ENCODE peak calls at places on chromosomes 2 and 18, in five cellular contexts. One of them, this sample, is unnamed.

GRCh38 chr18:57004366-57005121 is 142.3 kb upstream of the BOD1L2 start:
- DNase-seq in thoracic aorta: no peak
- DNase-seq in Caco-2: no peak
- DNase-seq in left lung: no peak
- DNase-seq in endothelial cell of umbilical vein: peak; percentile 82
- DNase-seq in this sample: no peak

GRCh38 chr2:157172239-157172638 is 85.3 kb upstream of the GALNT5 start:
- DNase-seq in thoracic aorta: no peak
- DNase-seq in Caco-2: no peak
- DNase-seq in left lung: no peak
- DNase-seq in endothelial cell of umbilical vein: no peak
- DNase-seq in this sample: no peak

GRCh38 chr2:24919977-24920812 is at the start of gene ADCY3:
- DNase-seq in thoracic aorta: no peak
- DNase-seq in Caco-2: peak; percentile 65
- DNase-seq in left lung: peak; percentile 85
- DNase-seq in endothelial cell of umbilical vein: no peak
- DNase-seq in this sample: peak; percentile 36

GRCh38 chr2:1518501-1518821 is 105.2 kb downstream of the TPO start:
- DNase-seq in thoracic aorta: no peak
- DNase-seq in Caco-2: no peak
- DNase-seq in left lung: no peak
- DNase-seq in endothelial cell of umbilical vein: no peak
- DNase-seq in this sample: no peak

GRCh38 chr2:102290594-102290993 is 20.8 kb upstream of the IL1RL1 start:
- DNase-seq in thoracic aorta: no peak
- DNase-seq in Caco-2: no peak
- DNase-seq in left lung: no peak
- DNase-seq in endothelial cell of umbilical vein: no peak
- DNase-seq in this sample: no peak

GRCh38 chr18:32714571-32715148 is 58.2 kb downstream of the KLHL14 start:
- DNase-seq in thoracic aorta: no peak
- DNase-seq in Caco-2: peak; percentile 31
- DNase-seq in left lung: no peak
- DNase-seq in endothelial cell of umbilical vein: peak; percentile 81
- DNase-seq in this sample: peak; percentile 66

GRCh38 chr18:50004013-50004412 is 190.7 kb upstream of the ACAA2 start:
- DNase-seq in thoracic aorta: no peak
- DNase-seq in Caco-2: no peak
- DNase-seq in left lung: no peak
- DNase-seq in endothelial cell of umbilical vein: no peak
- DNase-seq in this sample: no peak

GRCh38 chr2:106057206-106057605 is 136.9 kb downstream of the UXS1 start:
- DNase-seq in thoracic aorta: no peak
- DNase-seq in Caco-2: no peak
- DNase-seq in left lung: no peak
- DNase-seq in endothelial cell of umbilical vein: no peak
- DNase-seq in this sample: no peak

GRCh38 chr18:49617846-49618245 is 56.0 kb downstream of the LIPG start:
- DNase-seq in thoracic aorta: no peak
- DNase-seq in Caco-2: no peak
- DNase-seq in left lung: no peak
- DNase-seq in endothelial cell of umbilical vein: no peak
- DNase-seq in this sample: no peak

GRCh38 chr2:204260906-204261305 is 284.4 kb upstream of the PARD3B start:
- DNase-seq in thoracic aorta: no peak
- DNase-seq in Caco-2: no peak
- DNase-seq in left lung: no peak
- DNase-seq in endothelial cell of umbilical vein: no peak
- DNase-seq in this sample: no peak

GRCh38 chr2:197700960-197701359 is 4.2 kb upstream of the MARS2 start:
- DNase-seq in thoracic aorta: no peak
- DNase-seq in Caco-2: no peak
- DNase-seq in left lung: no peak
- DNase-seq in endothelial cell of umbilical vein: no peak
- DNase-seq in this sample: no peak

GRCh38 chr2:43127208-43127940 is 99.0 kb downstream of the ZFP36L2 start:
- DNase-seq in thoracic aorta: no peak
- DNase-seq in Caco-2: peak; percentile 72
- DNase-seq in left lung: peak; percentile 97
- DNase-seq in endothelial cell of umbilical vein: no peak
- DNase-seq in this sample: peak; percentile 87

GRCh38 chr18:40685241-40685640 is 1269.8 kb upstream of the PIK3C3 start:
- DNase-seq in thoracic aorta: no peak
- DNase-seq in Caco-2: no peak
- DNase-seq in left lung: no peak
- DNase-seq in endothelial cell of umbilical vein: no peak
- DNase-seq in this sample: no peak

GRCh38 chr2:234025475-234025874 is 25.0 kb upstream of the SPP2 start:
- DNase-seq in thoracic aorta: no peak
- DNase-seq in Caco-2: no peak
- DNase-seq in left lung: no peak
- DNase-seq in endothelial cell of umbilical vein: no peak
- DNase-seq in this sample: no peak

GRCh38 chr18:47983946-47984345 is 53.5 kb upstream of the SMAD2 start:
- DNase-seq in thoracic aorta: no peak
- DNase-seq in Caco-2: no peak
- DNase-seq in left lung: no peak
- DNase-seq in endothelial cell of umbilical vein: no peak
- DNase-seq in this sample: no peak

GRCh38 chr2:176093145-176093888 is 796 bp downstream of the HOXD13 start:
- DNase-seq in thoracic aorta: no peak
- DNase-seq in Caco-2: no peak
- DNase-seq in left lung: peak; percentile 75
- DNase-seq in endothelial cell of umbilical vein: no peak
- DNase-seq in this sample: peak; percentile 48

GRCh38 chr2:230868947-230869690 is 4.4 kb downstream of the ITM2C start:
- DNase-seq in thoracic aorta: no peak
- DNase-seq in Caco-2: no peak
- DNase-seq in left lung: peak; percentile 43
- DNase-seq in endothelial cell of umbilical vein: no peak
- DNase-seq in this sample: no peak

GRCh38 chr2:112121682-112122254 is 16.4 kb upstream of the FBLN7 start:
- DNase-seq in thoracic aorta: no peak
- DNase-seq in Caco-2: peak; percentile 53
- DNase-seq in left lung: no peak
- DNase-seq in endothelial cell of umbilical vein: peak; percentile 77
- DNase-seq in this sample: peak; percentile 34

GRCh38 chr2:238389985-238390682 is 36.6 kb upstream of the ASB1 start:
- DNase-seq in thoracic aorta: no peak
- DNase-seq in Caco-2: no peak
- DNase-seq in left lung: no peak
- DNase-seq in endothelial cell of umbilical vein: peak; percentile 60
- DNase-seq in this sample: no peak

GRCh38 chr2:237324446-237325236 is 89.3 kb downstream of the COL6A3 start:
- DNase-seq in thoracic aorta: no peak
- DNase-seq in Caco-2: no peak
- DNase-seq in left lung: no peak
- DNase-seq in endothelial cell of umbilical vein: no peak
- DNase-seq in this sample: no peak
- H3K4me1 ChIP-seq in thoracic aorta: peaks cover 29% of the 10 kb centered on the region
- H3K4me1 ChIP-seq in Caco-2: no peaks in the 10 kb centered on the region
- H3K4me1 ChIP-seq in left lung: peaks cover 6% of the 10 kb centered on the region
- H3K4me1 ChIP-seq in endothelial cell of umbilical vein: no peaks in the 10 kb centered on the region
- H3K4me1 ChIP-seq in this sample: no peaks in the 10 kb centered on the region

GRCh38 chr2:240820607-240821428 is 799 bp upstream of the KIF1A start:
- DNase-seq in thoracic aorta: no peak
- DNase-seq in Caco-2: peak; percentile 42
- DNase-seq in left lung: peak; percentile 67
- DNase-seq in endothelial cell of umbilical vein: no peak
- DNase-seq in this sample: peak; percentile 68

GRCh38 chr2:240820014-240820606 is at the start of gene KIF1A:
- DNase-seq in thoracic aorta: no peak
- DNase-seq in Caco-2: peak; percentile 79
- DNase-seq in left lung: peak; percentile 71
- DNase-seq in endothelial cell of umbilical vein: no peak
- DNase-seq in this sample: peak; percentile 72

GRCh38 chr2:240818543-240819403 is 1.2 kb downstream of the KIF1A start:
- DNase-seq in thoracic aorta: no peak
- DNase-seq in Caco-2: no peak
- DNase-seq in left lung: peak; percentile 72
- DNase-seq in endothelial cell of umbilical vein: no peak
- DNase-seq in this sample: no peak

GRCh38 chr2:240818293-240818542 is 1.8 kb downstream of the KIF1A start:
- DNase-seq in thoracic aorta: no peak
- DNase-seq in Caco-2: no peak
- DNase-seq in left lung: no peak
- DNase-seq in endothelial cell of umbilical vein: no peak
- DNase-seq in this sample: no peak

GRCh38 chr2:240819404-240820013 is 510 bp downstream of the KIF1A start:
- DNase-seq in thoracic aorta: no peak
- DNase-seq in Caco-2: peak; percentile 30
- DNase-seq in left lung: no peak
- DNase-seq in endothelial cell of umbilical vein: no peak
- DNase-seq in this sample: peak; percentile 68
- H3K4me3 ChIP-seq in thoracic aorta: peak overlapping the region; percentile 57
- H3K4me3 ChIP-seq in Caco-2: peak overlapping the region; percentile 25
- H3K4me3 ChIP-seq in left lung: no peak overlapping the region
- H3K4me3 ChIP-seq in endothelial cell of umbilical vein: no peak overlapping the region
- H3K4me3 ChIP-seq in this sample: peak overlapping the region; percentile 90

GRCh38 chr2:4866198-4866597 is 826.0 kb upstream of the SOX11 start:
- DNase-seq in thoracic aorta: no peak
- DNase-seq in Caco-2: no peak
- DNase-seq in left lung: no peak
- DNase-seq in endothelial cell of umbilical vein: no peak
- DNase-seq in this sample: no peak

GRCh38 chr2:4873328-4873727 is 818.9 kb upstream of the SOX11 start:
- DNase-seq in thoracic aorta: no peak
- DNase-seq in Caco-2: no peak
- DNase-seq in left lung: no peak
- DNase-seq in endothelial cell of umbilical vein: no peak
- DNase-seq in this sample: no peak

GRCh38 chr2:4869154-4869553 is 823.0 kb upstream of the SOX11 start:
- DNase-seq in thoracic aorta: no peak
- DNase-seq in Caco-2: no peak
- DNase-seq in left lung: no peak
- DNase-seq in endothelial cell of umbilical vein: no peak
- DNase-seq in this sample: no peak
- H3K9me3 ChIP-seq in thoracic aorta: no peaks in the 10 kb centered on the region
- H3K9me3 ChIP-seq in Caco-2: peaks cover 6% of the 10 kb centered on the region
- H3K9me3 ChIP-seq in left lung: no peaks in the 10 kb centered on the region
- H3K9me3 ChIP-seq in endothelial cell of umbilical vein: peaks cover 2% of the 10 kb centered on the region
- H3K9me3 ChIP-seq in this sample: no peaks in the 10 kb centered on the region

GRCh38 chr18:78735131-78736014 is 244.2 kb upstream of the SALL3 start:
- DNase-seq in thoracic aorta: no peak
- DNase-seq in Caco-2: no peak
- DNase-seq in left lung: peak; percentile 81
- DNase-seq in endothelial cell of umbilical vein: no peak
- DNase-seq in this sample: peak; percentile 3
- H3K4me1 ChIP-seq in thoracic aorta: no peaks in the 10 kb centered on the region
- H3K4me1 ChIP-seq in Caco-2: no peaks in the 10 kb centered on the region
- H3K4me1 ChIP-seq in left lung: no peaks in the 10 kb centered on the region
- H3K4me1 ChIP-seq in endothelial cell of umbilical vein: no peaks in the 10 kb centered on the region
- H3K4me1 ChIP-seq in this sample: no peaks in the 10 kb centered on the region

GRCh38 chr2:152762202-152762601 is 43.8 kb downstream of the ARL6IP6 start:
- DNase-seq in thoracic aorta: no peak
- DNase-seq in Caco-2: no peak
- DNase-seq in left lung: no peak
- DNase-seq in endothelial cell of umbilical vein: no peak
- DNase-seq in this sample: no peak
- H3K4me3 ChIP-seq in thoracic aorta: no peak overlapping the region
- H3K4me3 ChIP-seq in Caco-2: no peak overlapping the region
- H3K4me3 ChIP-seq in left lung: no peak overlapping the region
- H3K4me3 ChIP-seq in endothelial cell of umbilical vein: no peak overlapping the region
- H3K4me3 ChIP-seq in this sample: no peak overlapping the region

GRCh38 chr2:172533687-172534086 is 22.2 kb upstream of the PDK1 start:
- DNase-seq in thoracic aorta: no peak
- DNase-seq in Caco-2: no peak
- DNase-seq in left lung: no peak
- DNase-seq in endothelial cell of umbilical vein: no peak
- DNase-seq in this sample: no peak

GRCh38 chr2:172539767-172540166 is 16.1 kb upstream of the PDK1 start:
- DNase-seq in thoracic aorta: no peak
- DNase-seq in Caco-2: no peak
- DNase-seq in left lung: no peak
- DNase-seq in endothelial cell of umbilical vein: no peak
- DNase-seq in this sample: no peak

GRCh38 chr2:172531309-172531708 is 24.6 kb upstream of the PDK1 start:
- DNase-seq in thoracic aorta: no peak
- DNase-seq in Caco-2: no peak
- DNase-seq in left lung: no peak
- DNase-seq in endothelial cell of umbilical vein: no peak
- DNase-seq in this sample: no peak

GRCh38 chr2:172540421-172540820 is 15.5 kb upstream of the PDK1 start:
- DNase-seq in thoracic aorta: no peak
- DNase-seq in Caco-2: no peak
- DNase-seq in left lung: no peak
- DNase-seq in endothelial cell of umbilical vein: no peak
- DNase-seq in this sample: no peak

GRCh38 chr2:172535119-172535518 is 20.8 kb upstream of the PDK1 start:
- DNase-seq in thoracic aorta: no peak
- DNase-seq in Caco-2: no peak
- DNase-seq in left lung: no peak
- DNase-seq in endothelial cell of umbilical vein: no peak
- DNase-seq in this sample: no peak
- H3K9me3 ChIP-seq in thoracic aorta: no peaks in the 10 kb centered on the region
- H3K9me3 ChIP-seq in Caco-2: peaks cover 25% of the 10 kb centered on the region
- H3K9me3 ChIP-seq in left lung: peaks cover 27% of the 10 kb centered on the region
- H3K9me3 ChIP-seq in endothelial cell of umbilical vein: peaks cover 2% of the 10 kb centered on the region
- H3K9me3 ChIP-seq in this sample: no peaks in the 10 kb centered on the region

This sample was measured in HAP-1.